ENCODE peak calls at places on chromosomes 1 and 21, in nine cellular contexts. P, F, L, G, W, Q, V, O and R are unnamed samples. For H3K27me3 and H3K9me3, the result is how much of the 10 kb centered on the place peaks cover.

GRCh38 chr1:27726173-27726793 is 522 bp downstream of the FAM76A start:
- DNase-seq in P (peak), O (peak), V (peak), Q (peak), F (peak), W (no peak), G (peak), L (no peak), R (peak)

GRCh38 chr1:223531742-223532341 is 133.7 kb downstream of the CAPN8 start:
- DNase-seq in F (no peak), Q (peak), W (peak), G (peak), V (peak), L (peak), P (peak), O (peak), R (peak)

GRCh38 chr1:58443986-58444603 is 102.4 kb downstream of the OMA1 start:
- DNase-seq in Q (peak), G (no peak), F (no peak), V (no peak), L (no peak), O (no peak), W (no peak), P (no peak), R (no peak)

GRCh38 chr1:225464851-225465792 is 37.3 kb upstream of the LBR start:
- DNase-seq in V (no peak), Q (no peak), L (peak), O (no peak), G (peak), P (no peak), F (no peak), W (no peak), R (peak)

GRCh38 chr1:147717051-147717705 is 43.2 kb downstream of the GJA5 start:
- DNase-seq in G (peak), F (no peak), W (no peak), O (no peak), P (no peak), Q (no peak), V (no peak), L (no peak), R (no peak)

GRCh38 chr1:111236806-111237205 is 9.3 kb downstream of the CHI3L2 start:
- DNase-seq in L (no peak), P (no peak), G (peak), F (no peak), O (no peak), Q (no peak), W (no peak), V (no peak), R (no peak)

GRCh38 chr1:185696419-185697150 is 37.6 kb upstream of the HMCN1 start:
- DNase-seq in P (no peak), Q (peak), O (no peak), F (no peak), L (no peak), V (no peak), G (peak), W (no peak), R (no peak)

GRCh38 chr1:78540056-78540455 is 49.3 kb downstream of the PTGFR start:
- DNase-seq in O (peak), V (no peak), F (no peak), W (no peak), G (no peak), Q (no peak), P (no peak), L (no peak), R (no peak)

GRCh38 chr1:64470670-64471217 is 815 bp downstream of the CACHD1 start:
- DNase-seq in L (no peak), G (no peak), W (no peak), Q (peak), V (peak), P (peak), O (no peak), F (no peak), R (peak)
- H3K4me3 ChIP-seq in L (peak), G (peak), W (peak), Q (peak), V (peak), P (peak), O (peak), F (peak), R (peak)

GRCh38 chr1:20190256-20190655 is 3.9 kb upstream of the PLA2G2C start:
- DNase-seq in G (no peak), W (no peak), V (no peak), P (no peak), L (no peak), Q (no peak), O (no peak), F (no peak), R (no peak)
- H3K27me3 ChIP-seq in G (under half), W (under half), V (under half), P (half or more), L (under half), Q (half or more), O (half or more), F (under half), R (under half)

GRCh38 chr1:76746195-76746594 is 121.1 kb upstream of the ST6GALNAC5 start:
- DNase-seq in Q (peak), F (no peak), O (no peak), V (no peak), P (no peak), L (no peak), G (no peak), W (no peak), R (no peak)
- H3K9me3 ChIP-seq in Q (under half), F (under half), O (under half), V (under half), P (under half), L (under half), G (under half), W (under half), R (under half)

GRCh38 chr1:43556772-43557171 is 26.1 kb downstream of the PTPRF start:
- DNase-seq in F (no peak), V (no peak), W (no peak), Q (no peak), L (no peak), G (no peak), P (no peak), O (no peak), R (no peak)

GRCh38 chr1:43557744-43558245 is 27.1 kb downstream of the PTPRF start:
- DNase-seq in G (peak), V (no peak), P (no peak), F (no peak), W (no peak), O (no peak), Q (peak), L (no peak), R (peak)

GRCh38 chr1:43560286-43560685 is 29.6 kb downstream of the PTPRF start:
- DNase-seq in W (no peak), G (no peak), P (no peak), L (no peak), Q (no peak), V (no peak), F (no peak), O (no peak), R (no peak)

GRCh38 chr1:43559714-43560113 is 29.0 kb downstream of the PTPRF start:
- DNase-seq in L (no peak), W (no peak), F (no peak), G (no peak), Q (no peak), V (no peak), O (no peak), P (no peak), R (no peak)

GRCh38 chr1:43558346-43558841 is 27.7 kb downstream of the PTPRF start:
- DNase-seq in G (no peak), V (peak), F (no peak), Q (peak), P (no peak), W (no peak), L (no peak), O (peak), R (peak)
- H3K4me3 ChIP-seq in G (no peak), V (no peak), F (no peak), Q (peak), P (no peak), W (no peak), L (no peak), O (no peak), R (no peak)

DNA sequence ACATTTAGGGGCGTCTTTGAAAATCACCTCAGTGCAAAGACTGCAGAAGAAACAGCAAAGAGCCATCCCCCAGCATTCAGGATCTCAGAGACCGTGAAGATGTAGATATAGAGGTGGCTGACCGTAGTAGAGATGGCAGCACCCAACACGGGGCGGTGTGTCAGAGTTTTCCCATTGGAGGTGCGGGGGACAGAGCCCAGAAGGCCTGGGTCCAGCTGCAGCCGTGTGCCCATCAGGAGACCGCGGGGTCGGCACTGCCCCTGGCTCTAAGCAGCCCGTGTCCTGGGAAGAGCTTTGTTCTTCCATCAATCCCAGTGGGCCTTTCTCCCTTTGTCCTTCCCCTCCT is 1.1 kb downstream of the GABRD start:
- DNase-seq in L (no peak), F (no peak), O (no peak), V (no peak), Q (no peak), G (no peak), W (no peak), P (no peak), R (no peak)
- H3K27me3 ChIP-seq in L (half or more), F (under half), O (half or more), V (half or more), Q (half or more), G (under half), W (under half), P (half or more), R (under half)

DNA sequence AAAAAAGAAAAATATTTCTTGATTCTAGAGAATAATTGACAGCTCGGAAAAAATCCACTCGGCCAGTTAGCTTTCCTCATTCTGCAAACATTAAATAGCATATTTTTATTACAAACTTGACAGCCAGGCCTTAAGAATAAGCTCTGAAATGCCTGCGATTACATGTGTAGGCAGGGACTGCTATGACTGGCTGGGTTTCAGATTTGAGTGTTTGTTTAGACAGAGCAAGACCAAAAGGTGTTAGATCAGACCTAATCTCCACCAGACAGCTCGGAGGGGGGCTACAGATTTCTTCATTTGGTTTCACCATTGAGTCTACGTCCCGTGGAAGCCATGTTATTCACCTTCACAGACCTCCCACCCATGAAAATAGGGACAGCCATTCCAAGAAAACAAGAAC is 192.1 kb upstream of the ADAMTS5 start:
- DNase-seq in G (no peak), V (no peak), F (no peak), W (no peak), L (no peak), Q (no peak), P (no peak), O (no peak), R (no peak)
- H3K9me3 ChIP-seq in G (under half), V (under half), F (under half), W (under half), L (under half), Q (under half), P (under half), O (under half), R (under half)

DNA sequence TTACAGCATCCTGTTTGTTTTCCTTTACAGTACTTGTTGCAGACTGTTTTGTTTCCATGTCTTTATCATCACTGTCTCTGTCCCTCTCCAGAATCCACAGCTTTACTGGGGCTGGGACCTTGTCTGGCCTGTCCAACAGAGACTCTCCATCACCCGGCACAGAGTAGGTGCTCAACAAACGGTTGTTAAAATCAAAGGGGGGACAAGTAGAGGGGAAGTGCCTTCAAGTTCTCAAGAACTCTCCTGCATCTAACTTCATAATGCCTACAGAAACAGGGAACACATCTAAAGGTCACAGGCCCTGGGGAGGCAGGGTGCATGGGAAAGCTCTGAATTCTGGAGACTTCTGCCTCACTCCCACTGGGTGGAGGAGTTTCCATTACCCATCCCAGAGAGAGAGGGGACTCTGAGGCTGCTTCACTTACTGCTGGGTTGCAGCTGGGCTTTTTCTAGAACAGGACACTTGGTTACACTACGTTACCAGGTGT is 2.3 kb upstream of the ECE1 start:
- DNase-seq in F (no peak), P (no peak), O (no peak), G (no peak), L (no peak), Q (no peak), W (no peak), V (no peak), R (no peak)
- H3K4me3 ChIP-seq in F (peak), P (no peak), O (no peak), G (no peak), L (no peak), Q (no peak), W (no peak), V (no peak), R (no peak)